ENCODE peak calls at places on chromosomes 2 and 18, in six cellular contexts. B is ovary; F is CD8-positive, alpha-beta T cell; K is thoracic aorta; E is caudate nucleus; Y is Karpas-422. O is an unnamed sample.

GRCh38 chr2:66790651-66791181 is 355.8 kb downstream of the MEIS1 start:
- DNase-seq in B (peak; percentile 23), F (no peak), K (no peak), E (no peak), Y (no peak), O (no peak)

GRCh38 chr2:215386566-215386965 is 49.3 kb downstream of the FN1 start:
- DNase-seq in B (no peak), F (no peak), K (no peak), E (no peak), Y (no peak), O (no peak)

GRCh38 chr18:473687-474265 is 26.7 kb downstream of the COLEC12 start:
- DNase-seq in B (no peak), F (no peak), K (no peak), E (no peak), Y (no peak), O (no peak)

GRCh38 chr2:429575-430254 is 141.8 kb upstream of the ALKAL2 start:
- DNase-seq in B (no peak), F (peak; percentile 39), K (no peak), E (no peak), Y (no peak), O (no peak)

GRCh38 chr2:239019193-239019581 is 171.3 kb downstream of the TWIST2 start:
- DNase-seq in B (peak; percentile 16), F (no peak), K (no peak), E (no peak), Y (no peak), O (no peak)

GRCh38 chr2:227214622-227215041 is 50.2 kb downstream of the COL4A3 start:
- DNase-seq in B (no peak), F (no peak), K (no peak), E (no peak), Y (no peak), O (no peak)

GRCh38 chr2:148817210-148817708 is 57.8 kb upstream of the KIF5C start:
- DNase-seq in B (no peak), F (no peak), K (no peak), E (peak; percentile 42), Y (no peak), O (no peak)

GRCh38 chr2:120995656-120996190 is 260.1 kb downstream of the GLI2 start:
- DNase-seq in B (no peak), F (no peak), K (no peak), E (no peak), Y (no peak), O (no peak)

GRCh38 chr18:57352271-57352701 is at the start of gene ST8SIA3:
- DNase-seq in B (no peak), F (no peak), K (no peak), E (no peak), Y (no peak), O (no peak)

GRCh38 chr2:110677080-110677479 is 783 bp downstream of the BUB1 start:
- DNase-seq in B (no peak), F (no peak), K (no peak), E (no peak), Y (peak; percentile 53), O (no peak)

GRCh38 chr2:20097889-20098714 is 46.7 kb upstream of the LAPTM4A start:
- DNase-seq in B (peak; percentile 80), F (peak; percentile 73), K (peak; percentile 31), E (peak; percentile 58), Y (peak; percentile 92), O (peak; percentile 67)

GRCh38 chr2:127422631-127423475 is 4.6 kb downstream of the PROC start:
- DNase-seq in B (no peak), F (peak; percentile 27), K (no peak), E (no peak), Y (no peak), O (no peak)

GRCh38 chr2:44656460-44656859 is 285.0 kb upstream of the SIX3 start:
- DNase-seq in B (no peak), F (no peak), K (no peak), E (no peak), Y (no peak), O (no peak)

GRCh38 chr2:207561386-207562080 is 31.8 kb downstream of the CREB1 start:
- DNase-seq in B (no peak), F (no peak), K (no peak), E (no peak), Y (no peak), O (no peak)

GRCh38 chr2:201638331-201638730 is 5.0 kb downstream of the TMEM237 start:
- DNase-seq in B (no peak), F (no peak), K (no peak), E (no peak), Y (no peak), O (no peak)

GRCh38 chr2:234324151-234324550 is 172.7 kb downstream of the ARL4C start:
- DNase-seq in B (no peak), F (no peak), K (no peak), E (peak; percentile 22), Y (no peak), O (peak; percentile 50)

GRCh38 chr18:1104265-1104792 is 199.7 kb downstream of the ADCYAP1 start:
- DNase-seq in B (no peak), F (no peak), K (no peak), E (no peak), Y (no peak), O (no peak)

GRCh38 chr2:149924549-149925213 is 337.1 kb upstream of the MMADHC start:
- DNase-seq in B (no peak), F (no peak), K (no peak), E (no peak), Y (no peak), O (no peak)

GRCh38 chr18:519019-519879 is 18.7 kb upstream of the COLEC12 start:
- DNase-seq in B (peak; percentile 30), F (no peak), K (no peak), E (no peak), Y (no peak), O (no peak)

GRCh38 chr2:219551412-219551811 is 7.6 kb downstream of the TMEM198 start:
- DNase-seq in B (peak; percentile 83), F (no peak), K (no peak), E (no peak), Y (no peak), O (no peak)

GRCh38 chr2:149648282-149649030 is 60.9 kb upstream of the MMADHC start:
- DNase-seq in B (no peak), F (no peak), K (no peak), E (no peak), Y (no peak), O (no peak)

GRCh38 chr2:128391679-128392078 is 73.0 kb upstream of the HS6ST1 start:
- DNase-seq in B (no peak), F (no peak), K (no peak), E (no peak), Y (no peak), O (no peak)

GRCh38 chr2:134912406-134912805 is 6.2 kb upstream of the CCNT2 start:
- DNase-seq in B (no peak), F (no peak), K (no peak), E (no peak), Y (no peak), O (no peak)

GRCh38 chr2:60468390-60469085 is 84.9 kb downstream of the BCL11A start:
- DNase-seq in B (no peak), F (no peak), K (no peak), E (no peak), Y (no peak), O (no peak)

GRCh38 chr18:55096261-55097026 is 137.2 kb upstream of the CCDC68 start:
- DNase-seq in B (no peak), F (no peak), K (no peak), E (peak; percentile 38), Y (peak; percentile 70), O (no peak)

GRCh38 chr2:10428936-10429335 is 19.2 kb downstream of the ODC1 start:
- DNase-seq in B (no peak), F (no peak), K (no peak), E (no peak), Y (no peak), O (no peak)

GRCh38 chr2:192194065-192194865 is 468 bp downstream of the TMEFF2 start:
- DNase-seq in B (no peak), F (peak; percentile 16), K (no peak), E (no peak), Y (no peak), O (no peak)

GRCh38 chr2:181678033-181678586 is 2.2 kb downstream of the NEUROD1 start:
- DNase-seq in B (peak; percentile 43), F (peak; percentile 63), K (no peak), E (no peak), Y (no peak), O (peak; percentile 27)

DNA sequence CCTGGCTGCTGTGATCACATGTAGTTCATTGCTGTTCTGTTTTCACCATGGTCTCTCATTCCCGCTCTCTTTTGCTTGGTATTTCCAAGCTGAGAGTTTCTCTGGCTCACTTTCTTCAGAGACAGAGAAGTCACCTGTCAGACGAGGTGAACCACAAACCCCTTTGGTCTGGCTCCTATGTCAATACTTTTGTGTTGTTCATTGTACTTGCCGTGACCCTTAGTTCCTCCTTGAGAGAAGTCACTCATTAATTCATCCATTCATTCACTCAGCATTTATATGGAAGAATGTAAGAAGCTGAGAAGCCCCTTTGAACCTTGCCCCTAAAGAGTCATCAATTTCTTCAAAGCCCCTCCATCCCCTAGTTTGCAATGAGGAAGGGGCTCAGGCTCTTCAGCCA is 15.2 kb downstream of the MCFD2 start:
- DNase-seq in B (no peak), F (no peak), K (no peak), E (no peak), Y (no peak), O (no peak)
- H3K27ac ChIP-seq in B (no peak overlapping the region), F (no peak overlapping the region), K (no peak overlapping the region), E (no peak overlapping the region), Y (no peak overlapping the region), O (no peak overlapping the region)

DNA sequence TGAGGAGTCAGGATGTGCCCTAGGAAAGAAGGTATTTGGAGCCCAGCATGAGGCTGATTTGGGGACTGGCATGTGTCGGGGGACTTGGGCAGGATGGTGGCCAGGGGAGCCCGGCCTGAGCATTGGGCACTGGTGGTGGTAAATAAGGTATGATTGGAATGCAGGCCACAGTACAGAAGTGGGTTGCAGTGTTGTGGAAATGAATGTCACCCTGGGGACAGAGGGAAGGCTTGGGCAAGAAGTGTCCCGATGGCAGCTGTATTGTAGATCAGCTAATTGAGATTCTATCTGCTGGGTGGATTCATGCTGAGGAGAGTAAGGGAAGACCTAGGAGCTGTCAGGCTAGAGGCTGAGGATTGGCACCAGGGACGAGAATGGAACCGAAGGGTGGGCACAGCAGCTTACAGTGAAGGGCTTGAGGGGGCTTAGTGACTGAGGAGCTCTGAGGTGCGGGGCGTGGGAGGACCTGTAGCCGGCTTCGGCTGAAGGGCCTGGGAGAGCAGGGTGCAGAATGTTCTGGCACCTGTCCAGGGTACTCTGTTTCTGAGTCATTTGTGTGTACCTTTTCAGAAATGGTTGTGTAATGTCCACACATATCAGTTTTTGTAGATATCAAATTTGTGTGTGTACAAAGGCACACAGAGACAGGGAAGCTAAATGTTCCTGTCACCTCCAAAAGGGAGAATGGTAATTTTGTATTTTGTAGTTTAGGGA is 170.2 kb downstream of the PRKCE start:
- DNase-seq in B (peak; percentile 60), F (no peak), K (peak; percentile 51), E (no peak), Y (no peak), O (no peak)
- H3K27ac ChIP-seq in B (no peak overlapping the region), F (no peak overlapping the region), K (no peak overlapping the region), E (no peak overlapping the region), Y (peak overlapping the region; percentile 65), O (no peak overlapping the region)

GRCh38 chr2:5368263-5368662 is 323.9 kb upstream of the SOX11 start:
- DNase-seq in B (no peak), F (no peak), K (no peak), E (no peak), Y (no peak), O (no peak)
- H3K27ac ChIP-seq in B (no peak overlapping the region), F (no peak overlapping the region), K (no peak overlapping the region), E (no peak overlapping the region), Y (no peak overlapping the region), O (no peak overlapping the region)

GRCh38 chr2:229417176-229417575 is 146.1 kb upstream of the PID1 start:
- DNase-seq in B (peak; percentile 49), F (no peak), K (peak; percentile 32), E (no peak), Y (no peak), O (no peak)
- H3K27ac ChIP-seq in B (peak overlapping the region; percentile 91), F (no peak overlapping the region), K (peak overlapping the region; percentile 97), E (peak overlapping the region; percentile 37), Y (no peak overlapping the region), O (peak overlapping the region; percentile 42)

O was measured in substantia nigra.